ENCODE peak calls at places on chromosomes 13 and 19, in ten cellular contexts. W is iris pigment epithelial cell; Q is stimulated activated CD4-positive, alpha-beta T cell treated with anti-CD3 and anti-CD28 coated beads, Interleukin-1b, Interleukin-23, amount 100 ng/mL, for 1 hour; L is NCI-H1417; H is activated CD8-positive, alpha-beta T cell treated with anti-CD3 and anti-CD28 coated beads, Interleukin-2, amount 10 ng/mL, durations not matched to agents 7 days and 5 days; S is germinal center; M is head of caudate nucleus; P is GM04504; Y is Ammon's horn; K is Calu3. F is an unnamed sample.

GRCh38 chr19:51107406-51108065 is 673 bp downstream of the CTU1 start:
- DNase-seq in W (peak), Q (no peak), L (no peak), H (peak), S (no peak), M (no peak), P (no peak), Y (no peak), K (no peak), F (no peak)

GRCh38 chr19:6060600-6061391 is 49.5 kb downstream of the RFX2 start:
- DNase-seq in W (peak), Q (no peak), L (no peak), H (peak), S (no peak), M (no peak), P (no peak), Y (no peak), K (no peak), F (no peak)

GRCh38 chr13:23984541-23984940 is 87.2 kb upstream of the C1QTNF9B start:
- DNase-seq in W (no peak), Q (no peak), L (peak), H (no peak), S (no peak), M (no peak), P (no peak), Y (no peak), K (no peak), F (peak)

GRCh38 chr19:17755977-17756670 is 4.8 kb downstream of the FCHO1 start:
- DNase-seq in W (peak), Q (no peak), L (peak), H (peak), S (peak), M (peak), P (no peak), Y (peak), K (peak), F (peak)

GRCh38 chr19:52492991-52493470 is 34.4 kb upstream of the ZNF808 start:
- DNase-seq in W (no peak), Q (no peak), L (no peak), H (peak), S (no peak), M (no peak), P (no peak), Y (no peak), K (no peak), F (no peak)

GRCh38 chr19:28201462-28201943 is 1011.4 kb downstream of the UQCRFS1 start:
- DNase-seq in W (no peak), Q (no peak), L (no peak), H (no peak), S (no peak), M (no peak), P (no peak), Y (no peak), K (no peak), F (no peak)

GRCh38 chr19:23262892-23263291 is 12.7 kb upstream of the ZNF724 start:
- DNase-seq in W (no peak), Q (no peak), L (no peak), H (no peak), S (no peak), M (no peak), P (no peak), Y (no peak), K (no peak), F (no peak)

GRCh38 chr19:1608414-1609391 is 3.4 kb upstream of the UQCR11 start:
- DNase-seq in W (no peak), Q (no peak), L (no peak), H (peak), S (no peak), M (no peak), P (no peak), Y (no peak), K (no peak), F (no peak)

GRCh38 chr13:76168661-76169060 is 532.5 kb downstream of the LMO7 start:
- DNase-seq in W (peak), Q (no peak), L (no peak), H (no peak), S (no peak), M (no peak), P (no peak), Y (no peak), K (no peak), F (no peak)

GRCh38 chr13:78593652-78594494 is 9.5 kb downstream of the POU4F1 start:
- DNase-seq in W (no peak), Q (no peak), L (peak), H (no peak), S (no peak), M (no peak), P (no peak), Y (no peak), K (no peak), F (no peak)

GRCh38 chr19:2270157-2270571 is 11.8 kb downstream of the PEAK3 start:
- DNase-seq in W (no peak), Q (no peak), L (no peak), H (peak), S (no peak), M (no peak), P (no peak), Y (no peak), K (no peak), F (no peak)

GRCh38 chr19:46428278-46429141 is at the start of gene PNMA8C:
- DNase-seq in W (peak), Q (no peak), L (peak), H (peak), S (peak), M (peak), P (no peak), Y (peak), K (peak), F (peak)

F was measured in G401.